ENCODE peak calls at places on chromosomes 2 and 18, in four cellular contexts. J is tibial artery, X is upper lobe of right lung, I is HTR-8/SVneo. Z is an unnamed sample.

GRCh38 chr2:106857882-106858478 is 28.0 kb downstream of the ST6GAL2 start:
- DNase-seq in J (no peak), X (no peak), I (no peak), Z (no peak)

GRCh38 chr18:30860741-30861140 is 181.8 kb downstream of the DSC3 start:
- DNase-seq in J (no peak), X (no peak), I (no peak), Z (no peak)

GRCh38 chr18:67290421-67290820 is 226.1 kb downstream of the DSEL start:
- DNase-seq in J (no peak), X (no peak), I (no peak), Z (no peak)

GRCh38 chr18:45652303-45652702 is 37.0 kb downstream of the SLC14A2 start:
- DNase-seq in J (no peak), X (no peak), I (no peak), Z (no peak)

GRCh38 chr18:32906506-32907214 is 133.8 kb upstream of the KLHL14 start:
- DNase-seq in J (no peak), X (no peak), I (no peak), Z (no peak)

GRCh38 chr2:186716899-186717811 is 23.3 kb downstream of the FAM171B start:
- DNase-seq in J (no peak), X (no peak), I (no peak), Z (no peak)

GRCh38 chr2:71358931-71359671 is 27.5 kb downstream of the ZNF638 start:
- DNase-seq in J (no peak), X (no peak), I (no peak), Z (no peak)

GRCh38 chr2:218648473-218649100 is 10.8 kb downstream of the ZNF142 start:
- DNase-seq in J (peak), X (no peak), I (peak), Z (peak)

GRCh38 chr18:41731887-41732286 is 223.1 kb upstream of the PIK3C3 start:
- DNase-seq in J (no peak), X (no peak), I (peak), Z (no peak)

GRCh38 chr18:42706618-42707017 is 408.9 kb downstream of the RIT2 start:
- DNase-seq in J (no peak), X (no peak), I (no peak), Z (no peak)

GRCh38 chr2:229714080-229714735 is at the start of gene DNER:
- DNase-seq in J (no peak), X (no peak), I (no peak), Z (peak)

GRCh38 chr2:25445464-25445863 is 103.7 kb upstream of the DNMT3A start:
- DNase-seq in J (no peak), X (no peak), I (no peak), Z (no peak)

GRCh38 chr2:28095622-28096021 is 205.1 kb downstream of the BABAM2 start:
- DNase-seq in J (no peak), X (no peak), I (no peak), Z (no peak)

GRCh38 chr2:173062806-173063205 is 12.8 kb upstream of the MAP3K20 start:
- DNase-seq in J (no peak), X (no peak), I (no peak), Z (no peak)

GRCh38 chr2:179861027-179861776 is at the start of gene ZNF385B:
- DNase-seq in J (peak), X (peak), I (peak), Z (peak)

GRCh38 chr2:20350105-20350712 is 435 bp downstream of the PUM2 start:
- DNase-seq in J (no peak), X (peak), I (peak), Z (peak)

GRCh38 chr2:238100049-238100820 is at the start of gene ESPNL:
- DNase-seq in J (no peak), X (peak), I (no peak), Z (no peak)

GRCh38 chr2:69387770-69388481 is 899 bp upstream of the GFPT1 start:
- DNase-seq in J (no peak), X (no peak), I (no peak), Z (no peak)

GRCh38 chr2:163123526-163123925 is 285.0 kb upstream of the KCNH7 start:
- DNase-seq in J (no peak), X (no peak), I (no peak), Z (no peak)

GRCh38 chr2:212228651-212229253 is 309.9 kb downstream of the ERBB4 start:
- DNase-seq in J (no peak), X (no peak), I (no peak), Z (no peak)

GRCh38 chr2:15984367-15985255 is 44.3 kb downstream of the MYCN start:
- DNase-seq in J (no peak), X (no peak), I (no peak), Z (no peak)

GRCh38 chr2:47558116-47559078 is 155.4 kb downstream of the MSH2 start:
- DNase-seq in J (no peak), X (no peak), I (no peak), Z (no peak)

GRCh38 chr18:39841133-39842041 is 2113.6 kb upstream of the PIK3C3 start:
- DNase-seq in J (no peak), X (peak), I (peak), Z (no peak)

GRCh38 chr2:173119944-173120343 is 44.3 kb downstream of the MAP3K20 start:
- DNase-seq in J (no peak), X (no peak), I (no peak), Z (no peak)

GRCh38 chr2:152518016-152518415 is 183.0 kb downstream of the FMNL2 start:
- DNase-seq in J (no peak), X (no peak), I (no peak), Z (no peak)

GRCh38 chr18:13300029-13300428 is 81.5 kb downstream of the LDLRAD4 start:
- DNase-seq in J (no peak), X (no peak), I (no peak), Z (no peak)

GRCh38 chr2:168515502-168515901 is 59.4 kb downstream of the CERS6 start:
- DNase-seq in J (no peak), X (no peak), I (no peak), Z (no peak)

GRCh38 chr2:74816540-74817331 is 17.2 kb upstream of the HK2 start:
- DNase-seq in J (no peak), X (no peak), I (no peak), Z (no peak)

GRCh38 chr18:36109737-36110136 is 19.4 kb downstream of the SLC39A6 start:
- DNase-seq in J (no peak), X (no peak), I (no peak), Z (no peak)

GRCh38 chr2:197777823-197778407 is 7.2 kb downstream of the BOLL start:
- DNase-seq in J (no peak), X (no peak), I (no peak), Z (peak)

Z was measured in GM06990.